ENCODE peak calls at places on chromosome 11, in six cellular contexts. One of them, this sample, is unnamed.

GRCh38 chr11:93032580-93032979 is 63.1 kb downstream of the MTNR1B start:
- DNase-seq in PC-9: no peak
- DNase-seq in stimulated activated CD4-positive, alpha-beta T cell treated with anti-CD3 and anti-CD28 coated beads, Interleukin-2, amount 100 ng/mL, for 24 hours: no peak
- DNase-seq in bronchial epithelial cell: peak; percentile 65
- DNase-seq in activated T-cell treated with anti-CD3 and anti-CD28 coated beads for 1 hour: no peak
- DNase-seq in HTR-8/SVneo: no peak
- DNase-seq in this sample: no peak

GRCh38 chr11:93652161-93652597 is 9.3 kb upstream of the CEP295 start:
- DNase-seq in PC-9: peak; percentile 22
- DNase-seq in stimulated activated CD4-positive, alpha-beta T cell treated with anti-CD3 and anti-CD28 coated beads, Interleukin-2, amount 100 ng/mL, for 24 hours: peak; percentile 38
- DNase-seq in bronchial epithelial cell: peak; percentile 30
- DNase-seq in activated T-cell treated with anti-CD3 and anti-CD28 coated beads for 1 hour: peak; percentile 11
- DNase-seq in HTR-8/SVneo: peak; percentile 43
- DNase-seq in this sample: peak; percentile 33

GRCh38 chr11:134228625-134229024 is 4.2 kb downstream of the VPS26B start:
- DNase-seq in PC-9: no peak
- DNase-seq in stimulated activated CD4-positive, alpha-beta T cell treated with anti-CD3 and anti-CD28 coated beads, Interleukin-2, amount 100 ng/mL, for 24 hours: no peak
- DNase-seq in bronchial epithelial cell: no peak
- DNase-seq in activated T-cell treated with anti-CD3 and anti-CD28 coated beads for 1 hour: no peak
- DNase-seq in HTR-8/SVneo: no peak
- DNase-seq in this sample: no peak

GRCh38 chr11:111069076-111069475 is 176.4 kb upstream of the POU2AF2 start:
- DNase-seq in PC-9: no peak
- DNase-seq in stimulated activated CD4-positive, alpha-beta T cell treated with anti-CD3 and anti-CD28 coated beads, Interleukin-2, amount 100 ng/mL, for 24 hours: no peak
- DNase-seq in bronchial epithelial cell: peak; percentile 20
- DNase-seq in activated T-cell treated with anti-CD3 and anti-CD28 coated beads for 1 hour: no peak
- DNase-seq in HTR-8/SVneo: no peak
- DNase-seq in this sample: no peak

GRCh38 chr11:12686246-12687060 is 12.2 kb downstream of the TEAD1 start:
- DNase-seq in PC-9: no peak
- DNase-seq in stimulated activated CD4-positive, alpha-beta T cell treated with anti-CD3 and anti-CD28 coated beads, Interleukin-2, amount 100 ng/mL, for 24 hours: no peak
- DNase-seq in bronchial epithelial cell: no peak
- DNase-seq in activated T-cell treated with anti-CD3 and anti-CD28 coated beads for 1 hour: no peak
- DNase-seq in HTR-8/SVneo: no peak
- DNase-seq in this sample: no peak

GRCh38 chr11:117204283-117205080 is 5.3 kb downstream of the TAGLN start:
- DNase-seq in PC-9: no peak
- DNase-seq in stimulated activated CD4-positive, alpha-beta T cell treated with anti-CD3 and anti-CD28 coated beads, Interleukin-2, amount 100 ng/mL, for 24 hours: no peak
- DNase-seq in bronchial epithelial cell: no peak
- DNase-seq in activated T-cell treated with anti-CD3 and anti-CD28 coated beads for 1 hour: no peak
- DNase-seq in HTR-8/SVneo: no peak
- DNase-seq in this sample: no peak

GRCh38 chr11:14054708-14055107 is 92.2 kb downstream of the SPON1 start:
- DNase-seq in PC-9: no peak
- DNase-seq in stimulated activated CD4-positive, alpha-beta T cell treated with anti-CD3 and anti-CD28 coated beads, Interleukin-2, amount 100 ng/mL, for 24 hours: no peak
- DNase-seq in bronchial epithelial cell: peak; percentile 48
- DNase-seq in activated T-cell treated with anti-CD3 and anti-CD28 coated beads for 1 hour: no peak
- DNase-seq in HTR-8/SVneo: no peak
- DNase-seq in this sample: no peak

GRCh38 chr11:114832532-114833125 is 154.3 kb downstream of the NXPE2 start:
- DNase-seq in PC-9: no peak
- DNase-seq in stimulated activated CD4-positive, alpha-beta T cell treated with anti-CD3 and anti-CD28 coated beads, Interleukin-2, amount 100 ng/mL, for 24 hours: no peak
- DNase-seq in bronchial epithelial cell: no peak
- DNase-seq in activated T-cell treated with anti-CD3 and anti-CD28 coated beads for 1 hour: no peak
- DNase-seq in HTR-8/SVneo: no peak
- DNase-seq in this sample: no peak

GRCh38 chr11:126332221-126332711 is 23.2 kb upstream of the ST3GAL4 start:
- DNase-seq in PC-9: no peak
- DNase-seq in stimulated activated CD4-positive, alpha-beta T cell treated with anti-CD3 and anti-CD28 coated beads, Interleukin-2, amount 100 ng/mL, for 24 hours: no peak
- DNase-seq in bronchial epithelial cell: peak; percentile 77
- DNase-seq in activated T-cell treated with anti-CD3 and anti-CD28 coated beads for 1 hour: no peak
- DNase-seq in HTR-8/SVneo: peak; percentile 71
- DNase-seq in this sample: no peak

GRCh38 chr11:128731041-128731663 is 37.3 kb downstream of the FLI1 start:
- DNase-seq in PC-9: no peak
- DNase-seq in stimulated activated CD4-positive, alpha-beta T cell treated with anti-CD3 and anti-CD28 coated beads, Interleukin-2, amount 100 ng/mL, for 24 hours: no peak
- DNase-seq in bronchial epithelial cell: no peak
- DNase-seq in activated T-cell treated with anti-CD3 and anti-CD28 coated beads for 1 hour: no peak
- DNase-seq in HTR-8/SVneo: no peak
- DNase-seq in this sample: no peak

This sample was measured in cerebellum.